ENCODE peak calls at places on chromosomes 12 and 14, in six cellular contexts. M, O, K, L, W and R are unnamed samples.
A peak's percentile ranks its signal among the peaks of the same experiment; 100 is the strongest.

GRCh38 chr14:42222924-42223471 is 616.3 kb downstream of the LRFN5 start:
- DNase-seq in M (no peak), O (no peak), K (peak; percentile 53), L (peak; percentile 62), W (no peak), R (peak; percentile 92)

GRCh38 chr12:51974646-51975045 is 23.1 kb downstream of the ACVR1B start:
- DNase-seq in M (no peak), O (no peak), K (no peak), L (no peak), W (no peak), R (no peak)

GRCh38 chr12:89706551-89707348 is 1.9 kb downstream of the ATP2B1 start:
- DNase-seq in M (peak; percentile 29), O (no peak), K (no peak), L (no peak), W (peak; percentile 13), R (no peak)

GRCh38 chr14:55957950-55958349 is 160.3 kb upstream of the PELI2 start:
- DNase-seq in M (no peak), O (no peak), K (no peak), L (no peak), W (no peak), R (no peak)

GRCh38 chr14:85131523-85131922 is 398.4 kb upstream of the FLRT2 start:
- DNase-seq in M (peak; percentile 53), O (no peak), K (no peak), L (no peak), W (no peak), R (no peak)

GRCh38 chr14:36510078-36510799 is 9.8 kb downstream of the NKX2-1 start:
- DNase-seq in M (no peak), O (no peak), K (no peak), L (no peak), W (no peak), R (no peak)

GRCh38 chr14:89060191-89060590 is 235.7 kb downstream of the TTC8 start:
- DNase-seq in M (no peak), O (no peak), K (no peak), L (no peak), W (no peak), R (peak; percentile 7)

GRCh38 chr14:76456200-76456599 is 80.3 kb downstream of the ESRRB start:
- DNase-seq in M (peak; percentile 44), O (no peak), K (peak; percentile 5), L (no peak), W (no peak), R (peak; percentile 8)

GRCh38 chr14:79704406-79704805 is 506.9 kb downstream of the DIO2 start:
- DNase-seq in M (no peak), O (no peak), K (no peak), L (no peak), W (no peak), R (no peak)

GRCh38 chr12:96403870-96404269 is 3.6 kb upstream of the CDK17 start:
- DNase-seq in M (no peak), O (no peak), K (no peak), L (no peak), W (no peak), R (no peak)

GRCh38 chr12:11958216-11959091 is 112.3 kb upstream of the BCL2L14 start:
- DNase-seq in M (peak; percentile 77), O (no peak), K (peak; percentile 82), L (peak; percentile 65), W (no peak), R (peak; percentile 95)

GRCh38 chr12:79858518-79858917 is 76.4 kb downstream of the PPP1R12A start:
- DNase-seq in M (no peak), O (no peak), K (no peak), L (no peak), W (no peak), R (no peak)

GRCh38 chr14:92939699-92940098 is 16.7 kb downstream of the CHGA start:
- DNase-seq in M (no peak), O (no peak), K (no peak), L (no peak), W (no peak), R (no peak)

GRCh38 chr12:15244926-15245325 is 23.7 kb upstream of the RERG start:
- DNase-seq in M (no peak), O (no peak), K (no peak), L (no peak), W (no peak), R (no peak)